ENCODE peak calls at places on chromosomes 3 and 15, in five cellular contexts. E is fibroblast of mammary gland; L is NCI-H460; F is stimulated activated CD4-positive, alpha-beta T cell treated with anti-CD3 and anti-CD28 coated beads, Interleukin-12 subunit alpha, Interleukin-12 subunit beta, amount 100 ng/mL, for 4 hours; V is CD4-positive, alpha-beta T cell. C is an unnamed sample.

GRCh38 chr3:182810574-182811268 is 17.4 kb downstream of the ATP11B start:
- DNase-seq in F (no peak), E (peak; percentile 46), V (no peak), L (no peak), C (no peak)

GRCh38 chr3:153215971-153216370 is 53.9 kb downstream of the RAP2B start:
- DNase-seq in F (no peak), E (peak; percentile 83), L (no peak), V (no peak), C (no peak)

GRCh38 chr3:51966486-51966885 is 768 bp downstream of the PCBP4 start:
- DNase-seq in E (no peak), V (no peak), F (no peak), L (no peak), C (no peak)

GRCh38 chr15:62848631-62849050 is 193.9 kb upstream of the TPM1 start:
- DNase-seq in V (no peak), L (no peak), E (peak; percentile 20), F (no peak), C (no peak)

GRCh38 chr3:190338717-190339116 is 16.5 kb upstream of the CLDN1 start:
- DNase-seq in L (no peak), V (no peak), E (peak; percentile 41), F (no peak), C (no peak)

GRCh38 chr3:113495035-113495434 is 19.9 kb downstream of the SPICE1 start:
- DNase-seq in L (peak; percentile 26), F (no peak), V (peak; percentile 42), E (peak; percentile 42), C (no peak)

GRCh38 chr3:350978-351377 is 154.4 kb downstream of the CHL1 start:
- DNase-seq in V (no peak), L (no peak), E (no peak), F (no peak), C (no peak)

GRCh38 chr3:170267793-170268192 is 45.6 kb downstream of the PRKCI start:
- DNase-seq in F (no peak), V (no peak), L (no peak), E (no peak), C (no peak)

GRCh38 chr15:99102332-99103235 is 2.3 kb upstream of the SYNM start:
- DNase-seq in F (no peak), V (no peak), L (no peak), E (no peak), C (no peak)

GRCh38 chr15:100778831-100779288 is 100.8 kb upstream of the ALDH1A3 start:
- DNase-seq in V (no peak), L (no peak), E (no peak), F (no peak), C (no peak)

GRCh38 chr15:33584797-33585196 is 274.0 kb downstream of the RYR3 start:
- DNase-seq in F (no peak), E (peak; percentile 69), V (no peak), L (no peak), C (no peak)

GRCh38 chr3:58536501-58537411 is at the start of gene ACOX2:
- DNase-seq in F (no peak), E (peak; percentile 67), L (no peak), V (no peak), C (no peak)

GRCh38 chr3:145094355-145094941 is 1066.5 kb downstream of the PLOD2 start:
- DNase-seq in L (peak; percentile 18), V (no peak), E (peak; percentile 74), F (no peak), C (peak; percentile 1)

GRCh38 chr3:132231633-132232032 is 85.6 kb upstream of the ACP3 start:
- DNase-seq in E (peak; percentile 72), L (peak; percentile 4), V (no peak), F (no peak), C (no peak)

GRCh38 chr3:18989237-18989812 is 159.0 kb upstream of the KCNH8 start:
- DNase-seq in F (no peak), E (no peak), L (no peak), V (no peak), C (no peak)

GRCh38 chr3:120858501-120858900 is 49.5 kb upstream of the STXBP5L start:
- DNase-seq in V (no peak), F (no peak), L (no peak), E (peak; percentile 13), C (no peak)

GRCh38 chr3:12884104-12884742 is 42.9 kb upstream of the RPL32 start:
- DNase-seq in L (no peak), V (no peak), F (no peak), E (no peak), C (no peak)

GRCh38 chr15:72092011-72092410 is 25.9 kb downstream of the MYO9A start:
- DNase-seq in V (no peak), E (no peak), F (no peak), L (no peak), C (no peak)

GRCh38 chr15:30001592-30001991 is 81.2 kb upstream of the GOLGA8J start:
- DNase-seq in V (no peak), F (no peak), L (no peak), E (no peak), C (no peak)

GRCh38 chr15:90419738-90420487 is 31.9 kb downstream of the IQGAP1 start:
- DNase-seq in E (peak; percentile 89), V (no peak), F (no peak), L (no peak), C (no peak)

GRCh38 chr3:43259626-43260025 is 26.7 kb upstream of the SNRK start:
- DNase-seq in V (no peak), E (no peak), L (no peak), F (no peak), C (no peak)

GRCh38 chr3:122353215-122353614 is 28.2 kb downstream of the CSTA start:
- DNase-seq in V (no peak), F (no peak), L (no peak), E (peak; percentile 4), C (no peak)

GRCh38 chr3:122992628-122993570 is 34.7 kb downstream of the SEMA5B start:
- DNase-seq in E (no peak), V (no peak), F (no peak), L (no peak), C (no peak)

GRCh38 chr3:69425249-69425648 is 39.4 kb upstream of the FRMD4B start:
- DNase-seq in F (no peak), V (no peak), E (peak; percentile 50), L (no peak), C (peak; percentile 14)